ENCODE peak calls at places on chromosomes 13 and 19, in four cellular contexts. C, Y, F and K are unnamed samples.

GRCh38 chr13:42113478-42113877 is 65.0 kb downstream of the DGKH start:
- DNase-seq in C (no peak), Y (no peak), F (no peak), K (no peak)

GRCh38 chr19:19900574-19901444 is at the start of gene ZNF93:
- DNase-seq in F (peak), Y (peak), C (peak), K (peak)

GRCh38 chr19:8210660-8211101 is 1.5 kb downstream of the CERS4 start:
- DNase-seq in F (no peak), Y (no peak), C (no peak), K (no peak)

GRCh38 chr19:58468216-58468839 is 1.4 kb downstream of the ZNF324 start:
- DNase-seq in C (no peak), F (no peak), Y (peak), K (no peak)

GRCh38 chr19:1446713-1447564 is 3.0 kb upstream of the APC2 start:
- DNase-seq in C (no peak), Y (peak), F (no peak), K (no peak)

GRCh38 chr13:109105899-109106298 is 476.5 kb downstream of the MYO16 start:
- DNase-seq in Y (no peak), C (no peak), F (no peak), K (no peak)

GRCh38 chr13:111005808-111006494 is 91.1 kb upstream of the ANKRD10 start:
- DNase-seq in F (no peak), C (peak), Y (peak), K (no peak)

GRCh38 chr19:48873476-48874308 is 1.5 kb downstream of the PPP1R15A start:
- DNase-seq in F (no peak), C (no peak), Y (peak), K (no peak)

GRCh38 chr13:106591299-106591698 is 23.4 kb upstream of the ARGLU1 start:
- DNase-seq in F (no peak), Y (no peak), C (no peak), K (no peak)

GRCh38 chr19:944663-945241 is 18.9 kb downstream of the ARID3A start:
- DNase-seq in C (no peak), F (peak), Y (no peak), K (no peak)

GRCh38 chr19:5850743-5851293 is 431 bp downstream of the FUT3 start:
- DNase-seq in C (peak), Y (peak), F (no peak), K (no peak)

GRCh38 chr13:99153219-99153618 is 47.4 kb upstream of the UBAC2 start:
- DNase-seq in Y (peak), C (no peak), F (no peak), K (no peak)

GRCh38 chr13:100363874-100364273 is 224.7 kb downstream of the GGACT start:
- DNase-seq in Y (peak), F (no peak), C (no peak), K (no peak)

GRCh38 chr19:3080281-3080680 is 13.9 kb upstream of the GNA11 start:
- DNase-seq in F (no peak), Y (peak), C (peak), K (no peak)